ENCODE peak calls at places on chromosomes 12 and 14, in four cellular contexts. G is HepG2, O is H1, V is GM12878. X is an unnamed sample.

GRCh38 chr12:65826513-65827171 is 2.4 kb downstream of the HMGA2 start:
- DNase-seq in G (no peak), O (no peak), V (no peak), X (no peak)

GRCh38 chr14:85573406-85573805 is 43.5 kb downstream of the FLRT2 start:
- DNase-seq in G (no peak), O (no peak), V (no peak), X (no peak)

GRCh38 chr12:29032431-29032830 is 116.6 kb upstream of the FAR2 start:
- DNase-seq in G (no peak), O (no peak), V (no peak), X (no peak)

GRCh38 chr12:4011597-4011996 is 138.4 kb upstream of the PARP11 start:
- DNase-seq in G (peak), O (no peak), V (no peak), X (no peak)

GRCh38 chr12:66352197-66352596 is 49.9 kb downstream of the HELB start:
- DNase-seq in G (peak), O (peak), V (no peak), X (peak)

GRCh38 chr14:74038015-74038859 is 19.1 kb downstream of the BBOF1 start:
- DNase-seq in G (peak), O (no peak), V (no peak), X (peak)

GRCh38 chr12:72368719-72369505 is 96.7 kb downstream of the TRHDE start:
- DNase-seq in G (peak), O (no peak), V (no peak), X (no peak)

GRCh38 chr12:14239935-14240872 is 125.3 kb upstream of the ATF7IP start:
- DNase-seq in G (no peak), O (no peak), V (peak), X (no peak)

GRCh38 chr12:53214687-53215455 is 7.8 kb upstream of the ITGB7 start:
- DNase-seq in G (no peak), O (no peak), V (no peak), X (no peak)

GRCh38 chr12:132493482-132494178 is 3.7 kb downstream of the FBRSL1 start:
- DNase-seq in G (peak), O (no peak), V (no peak), X (no peak)

GRCh38 chr14:65486856-65487255 is 74.3 kb downstream of the FUT8 start:
- DNase-seq in G (no peak), O (no peak), V (no peak), X (no peak)

GRCh38 chr12:67651380-67651695 is 2.8 kb downstream of the DYRK2 start:
- DNase-seq in G (peak), O (no peak), V (no peak), X (no peak)

GRCh38 chr14:64704743-64705405 is 650 bp downstream of the PLEKHG3 start:
- DNase-seq in G (no peak), O (no peak), V (no peak), X (no peak)

GRCh38 chr14:103444837-103445524 is 59.8 kb downstream of the MARK3 start:
- DNase-seq in G (no peak), O (no peak), V (no peak), X (no peak)

GRCh38 chr14:62662811-62663477 is 382.3 kb downstream of the KCNH5 start:
- DNase-seq in G (peak), O (no peak), V (no peak), X (peak)

GRCh38 chr12:95990136-95990535 is 6.0 kb downstream of the HAL start:
- DNase-seq in G (no peak), O (no peak), V (no peak), X (no peak)

GRCh38 chr14:52413729-52414453 is 99.8 kb downstream of the PTGER2 start:
- DNase-seq in G (no peak), O (no peak), V (no peak), X (no peak)

GRCh38 chr12:2183556-2184541 is 131.1 kb downstream of the CACNA1C start:
- DNase-seq in G (peak), O (no peak), V (no peak), X (peak)

GRCh38 chr12:108772247-108772646 is 40.9 kb upstream of the CORO1C start:
- DNase-seq in G (no peak), O (no peak), V (peak), X (no peak)

GRCh38 chr12:131834798-131835615 is 6.8 kb downstream of the MMP17 start:
- DNase-seq in G (no peak), O (no peak), V (no peak), X (no peak)

GRCh38 chr12:6554168-6554989 is 1.5 kb downstream of the IFFO1 start:
- DNase-seq in G (peak), O (no peak), V (no peak), X (peak)

GRCh38 chr14:77131206-77131605 is 10.4 kb downstream of the ZDHHC22 start:
- DNase-seq in G (no peak), O (no peak), V (no peak), X (no peak)

GRCh38 chr14:64109821-64110554 is 184.2 kb downstream of the ESR2 start:
- DNase-seq in G (no peak), O (no peak), V (no peak), X (no peak)

GRCh38 chr12:2958432-2959193 is 584 bp upstream of the TEAD4 start:
- DNase-seq in G (peak), O (no peak), V (no peak), X (peak)

GRCh38 chr14:77212933-77213656 is 31.5 kb downstream of the TMEM63C start:
- DNase-seq in G (peak), O (peak), V (no peak), X (peak)

GRCh38 chr14:70148911-70149675 is 39.7 kb downstream of the SLC8A3 start:
- DNase-seq in G (no peak), O (no peak), V (no peak), X (no peak)

GRCh38 chr12:23222801-23223200 is 597.8 kb downstream of the ETNK1 start:
- DNase-seq in G (no peak), O (no peak), V (no peak), X (no peak)

GRCh38 chr12:95178136-95178535 is 39.1 kb downstream of the FGD6 start:
- DNase-seq in G (no peak), O (no peak), V (no peak), X (no peak)

GRCh38 chr14:22168092-22168955 is 420.7 kb downstream of the DAD1 start:
- DNase-seq in G (peak), O (no peak), V (no peak), X (no peak)

GRCh38 chr14:68394113-68394718 is 398.7 kb downstream of the ZFP36L1 start:
- DNase-seq in G (no peak), O (no peak), V (no peak), X (no peak)

GRCh38 chr12:105076098-105076497 is 8.2 kb downstream of the ALDH1L2 start:
- DNase-seq in G (no peak), O (no peak), V (no peak), X (no peak)

GRCh38 chr12:111056618-111057521 is 136.5 kb upstream of the MYL2 start:
- DNase-seq in G (no peak), O (no peak), V (peak), X (no peak)

GRCh38 chr12:11718768-11719253 is 69.3 kb downstream of the ETV6 start:
- DNase-seq in G (no peak), O (no peak), V (no peak), X (no peak)

GRCh38 chr12:11717533-11717961 is 68.1 kb downstream of the ETV6 start:
- DNase-seq in G (peak), O (no peak), V (peak), X (no peak)

GRCh38 chr12:11716794-11717532 is 67.5 kb downstream of the ETV6 start:
- DNase-seq in G (no peak), O (no peak), V (no peak), X (no peak)

GRCh38 chr12:11719678-11720099 is 70.2 kb downstream of the ETV6 start:
- DNase-seq in G (no peak), O (peak), V (no peak), X (peak)

DNA sequence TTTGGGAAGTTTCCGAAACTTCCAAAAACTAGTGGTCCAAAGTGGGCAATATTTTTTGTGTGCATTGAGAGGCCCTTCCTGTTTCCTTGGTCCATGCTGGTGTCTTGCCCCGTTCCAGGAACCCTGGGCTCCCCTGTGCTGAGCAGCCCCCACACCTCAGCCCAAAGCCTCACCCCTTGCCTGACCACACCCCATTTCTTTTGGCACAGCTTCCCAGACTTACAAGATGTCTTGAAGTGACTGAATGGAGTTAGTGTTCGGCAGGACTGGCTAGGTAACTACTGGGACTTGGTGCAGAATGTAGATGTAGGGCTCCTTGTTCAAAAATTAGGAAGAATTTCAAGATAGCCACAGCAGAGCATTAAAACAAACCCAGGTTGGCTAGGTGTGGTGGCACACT is 68.6 kb downstream of the ETV6 start:
- DNase-seq in G (no peak), O (no peak), V (no peak), X (no peak)
- H3K9ac ChIP-seq in G (peak), O (no peak), V (peak), X (no peak)

GRCh38 chr12:13101854-13102375 is 1.6 kb downstream of the GSG1 start:
- DNase-seq in G (peak), O (no peak), V (no peak), X (no peak)

GRCh38 chr12:13100882-13101769 is 2.3 kb downstream of the GSG1 start:
- DNase-seq in G (peak), O (peak), V (no peak), X (peak)

GRCh38 chr12:13102481-13103195 is 829 bp downstream of the GSG1 start:
- DNase-seq in G (no peak), O (no peak), V (no peak), X (no peak)

GRCh38 chr12:13104403-13104802 is 936 bp upstream of the GSG1 start:
- DNase-seq in G (no peak), O (no peak), V (no peak), X (no peak)

DNA sequence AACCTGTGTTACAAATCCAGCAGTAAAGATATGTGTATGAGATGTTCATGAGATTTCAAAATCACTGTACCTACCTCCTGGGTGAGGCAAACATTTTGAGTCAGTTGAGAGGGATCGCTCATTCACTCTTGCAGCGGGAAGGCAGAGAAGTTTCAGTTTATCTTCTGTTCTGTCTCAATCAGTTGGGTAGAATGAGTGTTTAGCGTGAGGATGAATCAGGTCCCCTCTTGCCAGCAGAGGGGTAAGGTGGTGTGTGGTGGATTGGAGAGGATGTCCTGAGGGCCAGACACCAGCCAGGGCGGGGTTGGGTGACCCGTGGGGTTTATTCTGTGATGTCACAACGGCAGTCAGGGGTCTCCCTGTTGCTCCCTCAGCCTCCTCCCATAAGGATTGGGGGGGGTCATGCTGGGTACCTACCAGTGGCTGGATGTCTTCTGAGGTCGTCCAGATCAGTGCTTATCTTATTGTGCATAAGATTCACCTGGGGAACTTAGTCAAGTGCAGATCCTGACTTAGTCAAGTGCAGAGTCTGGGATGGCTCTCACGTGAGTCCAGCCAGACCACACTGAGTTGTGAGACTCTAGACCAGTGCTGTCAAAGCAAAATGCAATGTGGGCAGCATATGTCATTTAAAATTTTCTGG is at the start of gene GSG1:
- DNase-seq in G (no peak), O (no peak), V (no peak), X (no peak)
- TF ChIP-seq SUZ12 in G (no peak), O (no peak), V (no peak), X (no peak)

DNA sequence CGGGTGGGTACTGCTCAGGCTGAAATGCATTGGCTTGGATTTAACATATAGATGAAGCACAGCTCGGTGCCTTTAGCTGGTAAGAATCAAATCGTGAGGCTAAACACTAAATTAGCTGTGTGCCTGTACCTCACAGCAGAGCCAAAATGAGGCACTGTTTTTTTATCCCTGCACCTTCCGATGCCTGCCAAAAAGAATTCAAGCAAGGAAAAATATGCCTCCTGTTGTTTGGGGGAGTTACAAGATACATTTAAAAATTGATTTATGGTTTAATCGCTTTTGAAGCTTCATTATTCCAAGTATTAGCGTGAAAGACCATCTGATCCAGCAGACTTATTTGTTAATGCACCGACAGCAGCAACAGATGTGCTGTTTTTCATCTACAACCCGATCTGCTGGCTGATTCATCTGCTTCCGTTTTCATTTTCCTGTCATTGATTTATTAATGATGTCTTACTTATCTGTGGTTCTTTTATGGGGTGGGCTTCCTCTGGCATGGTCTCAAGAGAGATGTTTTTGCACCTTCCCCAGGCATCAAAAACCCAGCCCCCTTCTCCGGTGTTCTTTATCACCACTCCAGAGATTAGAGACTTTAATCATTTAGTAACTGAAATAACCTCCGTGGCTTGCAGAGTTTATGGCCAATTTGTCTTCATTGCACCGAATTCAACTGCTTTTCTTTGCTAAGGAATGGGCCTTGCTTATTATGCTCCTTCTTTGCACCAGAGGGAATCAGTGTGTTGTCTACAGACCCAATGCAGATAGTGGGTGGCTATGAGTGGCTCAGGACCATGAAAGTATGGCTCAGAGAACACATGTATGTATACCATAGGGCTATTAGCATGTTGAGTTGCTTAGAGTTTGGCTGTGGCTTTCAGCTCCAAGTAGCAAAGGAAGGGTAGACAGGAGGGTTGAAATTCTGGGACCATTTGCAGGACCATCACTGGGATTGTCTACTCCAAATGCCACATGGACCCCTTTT is 166.9 kb upstream of the TMEM260 start:
- DNase-seq in G (no peak), O (no peak), V (no peak), X (no peak)
- H3K9ac ChIP-seq in G (no peak), O (no peak), V (no peak), X (no peak)

GRCh38 chr12:124884587-124885438 is 21.1 kb upstream of the SCARB1 start:
- DNase-seq in G (peak), O (no peak), V (no peak), X (no peak)
- TF ChIP-seq SUZ12 in G (no peak), O (no peak), V (no peak), X (no peak)

DNA sequence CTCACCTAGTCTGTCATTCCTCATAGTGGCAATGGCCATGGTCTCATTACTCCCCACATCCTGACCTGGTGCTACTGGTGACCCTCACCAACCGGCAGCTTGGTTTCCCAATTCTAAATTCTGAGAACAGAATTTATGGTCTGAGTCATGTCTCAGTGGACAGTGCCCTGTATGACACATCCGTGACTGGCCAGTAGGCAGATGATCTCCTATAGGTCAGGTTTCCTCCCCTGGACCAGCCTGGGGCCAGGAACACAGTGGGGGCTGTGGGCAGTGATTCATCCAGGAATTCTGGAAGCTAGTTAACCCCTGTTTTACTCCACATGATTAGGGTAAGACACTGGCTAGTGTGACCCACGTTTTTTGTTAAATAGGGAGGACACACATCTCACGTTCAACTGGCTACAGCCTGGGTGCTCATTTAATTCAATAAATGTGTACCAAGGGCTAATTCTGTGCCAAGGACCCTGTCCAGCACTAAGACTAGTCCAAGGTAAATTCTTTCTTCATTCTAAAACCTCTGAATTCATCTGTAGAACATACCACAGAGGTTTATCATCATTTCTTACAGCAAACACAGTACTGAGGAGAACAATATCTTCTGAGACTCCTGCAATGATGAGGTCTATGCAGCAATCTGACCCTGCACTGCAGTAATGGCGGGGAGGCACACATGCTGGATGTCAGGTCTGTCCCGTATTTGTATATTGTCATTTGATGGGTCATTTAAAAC is 249.6 kb upstream of the TBX3 start:
- DNase-seq in G (peak), O (no peak), V (no peak), X (no peak)
- H3K9ac ChIP-seq in G (no peak), O (no peak), V (no peak), X (no peak)

GRCh38 chr12:89245090-89245489 is 107.2 kb downstream of the DUSP6 start:
- DNase-seq in G (no peak), O (no peak), V (no peak), X (peak)

GRCh38 chr12:89244536-89244935 is 107.8 kb downstream of the DUSP6 start:
- DNase-seq in G (no peak), O (no peak), V (no peak), X (no peak)

GRCh38 chr12:89250213-89250612 is 102.1 kb downstream of the DUSP6 start:
- DNase-seq in G (no peak), O (no peak), V (no peak), X (no peak)

GRCh38 chr12:89247962-89248361 is 104.3 kb downstream of the DUSP6 start:
- DNase-seq in G (no peak), O (no peak), V (no peak), X (no peak)

DNA sequence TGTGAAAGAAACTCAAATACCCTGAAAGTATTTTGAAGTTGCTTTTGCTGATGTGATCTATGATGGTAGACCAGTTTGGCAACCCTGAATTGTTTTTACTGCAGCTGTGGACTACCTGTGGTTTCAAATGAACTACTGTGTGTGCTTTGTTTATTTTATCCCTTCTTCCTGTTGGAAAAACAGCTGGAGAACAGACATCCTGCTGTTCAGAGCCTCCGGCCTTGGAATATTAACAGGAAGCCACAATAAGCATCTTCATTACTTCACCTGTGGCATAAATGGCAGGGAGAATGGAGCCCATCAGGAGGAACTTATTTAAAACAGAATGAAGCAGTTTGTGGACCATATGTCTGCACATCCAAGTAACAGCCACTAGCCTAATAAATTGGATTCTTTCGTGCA is 104.8 kb downstream of the DUSP6 start:
- DNase-seq in G (peak), O (no peak), V (no peak), X (no peak)
- TF ChIP-seq SUZ12 in G (no peak), O (no peak), V (no peak), X (no peak)

X was measured in NT2/D1.